ENCODE peak calls at places on chromosomes 11 and 22, in ten cellular contexts. S, X, F, A, W, Q, M, K, U and J are unnamed samples.

GRCh38 chr22:30251661-30252226 is 5.2 kb upstream of the LIF start:
- DNase-seq in S (no peak), X (peak), F (no peak), A (no peak), W (no peak), Q (no peak), M (no peak), K (no peak), U (no peak), J (no peak)

GRCh38 chr11:128595221-128595620 is 7.9 kb upstream of the ETS1 start:
- DNase-seq in S (no peak), X (no peak), F (no peak), A (no peak), W (no peak), Q (no peak), M (no peak), K (no peak), U (no peak), J (no peak)

GRCh38 chr22:40178417-40179409 is 988 bp downstream of the TNRC6B start:
- DNase-seq in S (peak), X (peak), F (peak), A (no peak), W (no peak), Q (peak), M (no peak), K (peak), U (no peak), J (peak)

GRCh38 chr11:28525636-28526405 is 417.6 kb downstream of the METTL15 start:
- DNase-seq in S (no peak), X (no peak), F (no peak), A (no peak), W (no peak), Q (no peak), M (no peak), K (no peak), U (no peak), J (no peak)

GRCh38 chr22:22037740-22038139 is 55.2 kb upstream of the TOP3B start:
- DNase-seq in S (no peak), X (no peak), F (peak), A (no peak), W (no peak), Q (no peak), M (no peak), K (no peak), U (no peak), J (no peak)

GRCh38 chr22:49788492-49788891 is 39.2 kb downstream of the BRD1 start:
- DNase-seq in S (no peak), X (peak), F (no peak), A (peak), W (peak), Q (peak), M (no peak), K (no peak), U (no peak), J (no peak)

GRCh38 chr22:35257321-35258143 is at the start of gene HMGXB4:
- DNase-seq in S (peak), X (peak), F (peak), A (peak), W (peak), Q (peak), M (peak), K (peak), U (peak), J (peak)

GRCh38 chr11:16911658-16912057 is 102.6 kb downstream of the PLEKHA7 start:
- DNase-seq in S (no peak), X (no peak), F (no peak), A (no peak), W (no peak), Q (no peak), M (no peak), K (no peak), U (no peak), J (no peak)

GRCh38 chr11:2884424-2884815 is 1.2 kb downstream of the CDKN1C start:
- DNase-seq in S (peak), X (peak), F (no peak), A (no peak), W (peak), Q (peak), M (peak), K (no peak), U (no peak), J (peak)

GRCh38 chr11:70360211-70360610 is 38.1 kb upstream of the CTTN start:
- DNase-seq in S (no peak), X (no peak), F (no peak), A (no peak), W (no peak), Q (no peak), M (no peak), K (no peak), U (no peak), J (no peak)

GRCh38 chr22:39629851-39630250 is 59.3 kb downstream of the CACNA1I start:
- DNase-seq in S (no peak), X (no peak), F (no peak), A (no peak), W (no peak), Q (no peak), M (no peak), K (no peak), U (no peak), J (no peak)

GRCh38 chr11:58276151-58276550 is 8.1 kb upstream of the OR10W1 start:
- DNase-seq in S (no peak), X (no peak), F (no peak), A (no peak), W (no peak), Q (no peak), M (no peak), K (no peak), U (no peak), J (no peak)

GRCh38 chr11:95831198-95831883 is 41.0 kb downstream of the CEP57 start:
- DNase-seq in S (no peak), X (no peak), F (peak), A (no peak), W (no peak), Q (no peak), M (no peak), K (no peak), U (no peak), J (no peak)

GRCh38 chr22:29391546-29391945 is 3.2 kb upstream of the AP1B1 start:
- DNase-seq in S (no peak), X (no peak), F (no peak), A (no peak), W (no peak), Q (no peak), M (no peak), K (no peak), U (peak), J (no peak)

GRCh38 chr22:22936915-22937656 is 49.5 kb downstream of the IGLL5 start:
- DNase-seq in S (no peak), X (no peak), F (no peak), A (no peak), W (no peak), Q (no peak), M (no peak), K (no peak), U (no peak), J (no peak)

GRCh38 chr11:363948-364761 is 5.1 kb upstream of the B4GALNT4 start:
- DNase-seq in S (no peak), X (no peak), F (no peak), A (peak), W (peak), Q (peak), M (peak), K (peak), U (no peak), J (no peak)

GRCh38 chr11:96303067-96303466 is 39.9 kb downstream of the MAML2 start:
- DNase-seq in S (no peak), X (no peak), F (peak), A (no peak), W (no peak), Q (no peak), M (no peak), K (no peak), U (no peak), J (no peak)

GRCh38 chr22:46908641-46909107 is 146.2 kb downstream of the TBC1D22A start:
- DNase-seq in S (no peak), X (no peak), F (no peak), A (no peak), W (no peak), Q (no peak), M (no peak), K (no peak), U (no peak), J (no peak)

GRCh38 chr22:31618471-31619176 is 43.4 kb downstream of the PISD start:
- DNase-seq in S (no peak), X (no peak), F (no peak), A (no peak), W (no peak), Q (no peak), M (no peak), K (no peak), U (no peak), J (no peak)